ENCODE peak calls at places on chromosomes 3 and 15, in six cellular contexts. M, K, E, T, G and S are unnamed samples.

GRCh38 chr3:194572131-194572789 is 61.0 kb downstream of the TMEM44 start:
- DNase-seq in M (peak; percentile 60), K (no peak), E (no peak), T (peak; percentile 75), G (peak; percentile 88), S (no peak)

GRCh38 chr3:50126287-50127211 is 28.6 kb upstream of the SEMA3F start:
- DNase-seq in M (no peak), K (no peak), E (peak; percentile 73), T (peak; percentile 35), G (no peak), S (no peak)

GRCh38 chr3:179149239-179149887 is 1.2 kb downstream of the PIK3CA start:
- DNase-seq in M (no peak), K (no peak), E (no peak), T (no peak), G (no peak), S (peak; percentile 30)

GRCh38 chr3:17183951-17184550 is 299.3 kb downstream of the PLCL2 start:
- DNase-seq in M (peak; percentile 12), K (no peak), E (no peak), T (peak; percentile 27), G (no peak), S (no peak)

GRCh38 chr3:46665763-46666470 is 27.6 kb downstream of the ALS2CL start:
- DNase-seq in M (no peak), K (no peak), E (peak; percentile 28), T (no peak), G (no peak), S (no peak)

GRCh38 chr3:197365621-197366020 is 67.2 kb upstream of the DLG1 start:
- DNase-seq in M (no peak), K (no peak), E (no peak), T (no peak), G (no peak), S (no peak)

GRCh38 chr15:55782901-55783300 is 39.9 kb upstream of the PRTG start:
- DNase-seq in M (no peak), K (no peak), E (no peak), T (no peak), G (no peak), S (no peak)

GRCh38 chr15:98671060-98672008 is 23.0 kb downstream of the IGF1R start:
- DNase-seq in M (peak; percentile 89), K (no peak), E (no peak), T (no peak), G (no peak), S (no peak)

GRCh38 chr3:184154909-184155643 is at the start of gene DVL3:
- DNase-seq in M (peak; percentile 40), K (no peak), E (peak; percentile 93), T (peak; percentile 93), G (no peak), S (peak; percentile 67)

GRCh38 chr3:184158394-184158793 is 3.2 kb downstream of the DVL3 start:
- DNase-seq in M (no peak), K (no peak), E (peak; percentile 41), T (no peak), G (no peak), S (no peak)

GRCh38 chr3:184156522-184156955 is 1.4 kb downstream of the DVL3 start:
- DNase-seq in M (peak; percentile 46), K (no peak), E (peak; percentile 77), T (peak; percentile 44), G (no peak), S (peak; percentile 23)

GRCh38 chr3:184155644-184156521 is 706 bp downstream of the DVL3 start:
- DNase-seq in M (peak; percentile 55), K (no peak), E (peak; percentile 90), T (peak; percentile 49), G (no peak), S (peak; percentile 24)

GRCh38 chr3:184157206-184157605 is 2.0 kb downstream of the DVL3 start:
- DNase-seq in M (no peak), K (no peak), E (peak; percentile 29), T (peak; percentile 44), G (no peak), S (no peak)
- H3K4me1 ChIP-seq in M (peaks cover 25% of the 10 kb centered on the region), K (peaks cover 70% of the 10 kb centered on the region), E (peaks cover 77% of the 10 kb centered on the region), T (peaks cover 29% of the 10 kb centered on the region), G (peaks cover 66% of the 10 kb centered on the region), S (peaks cover 13% of the 10 kb centered on the region)

DNA sequence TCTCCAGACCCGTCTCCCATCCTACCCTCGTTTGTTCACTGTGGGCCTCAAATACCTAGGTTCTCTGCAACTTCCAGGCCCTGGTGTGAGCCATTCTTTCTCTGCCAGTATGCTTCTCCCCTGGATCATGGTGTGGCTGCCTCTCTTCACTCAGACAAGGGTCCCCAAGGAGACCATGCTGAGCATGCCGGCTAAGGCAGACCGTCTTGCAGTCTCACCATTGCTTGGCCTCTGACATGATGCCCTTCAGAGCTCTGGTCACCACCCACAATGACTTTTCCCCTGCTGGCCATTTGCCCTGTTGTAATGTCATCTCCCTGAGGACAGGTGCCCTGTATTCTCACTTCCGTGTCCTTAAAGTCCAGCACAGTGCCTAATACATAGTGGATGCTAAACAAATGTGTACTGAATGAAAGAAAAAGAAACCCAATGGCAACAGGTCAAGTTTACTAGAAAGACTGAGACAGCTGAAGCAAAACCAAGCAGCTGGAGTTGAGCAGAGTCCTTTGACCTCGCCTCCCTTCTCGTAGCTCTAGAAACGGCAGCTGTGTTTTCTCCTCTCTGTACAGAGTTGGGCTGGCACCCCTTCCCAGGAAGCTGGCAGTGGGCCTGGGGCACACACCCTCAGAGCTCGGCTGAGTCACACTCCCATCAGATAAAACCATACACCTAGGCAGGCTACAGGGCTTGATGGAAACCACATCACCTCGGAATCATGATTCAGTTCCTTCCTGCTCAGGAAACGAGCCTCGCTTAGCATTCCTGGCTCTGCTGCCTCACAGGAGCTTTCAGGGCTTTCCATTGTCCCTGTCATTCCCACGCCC is 8.6 kb downstream of the TLR9 start:
- DNase-seq in M (peak; percentile 96), K (no peak), E (peak; percentile 78), T (no peak), G (no peak), S (peak; percentile 89)
- TF ChIP-seq POLR2AphosphoS5 in M (peak; percentile 99), K (peak; percentile 64), E (peak; percentile 49), T (no peak), G (peak; percentile 55), S (peak; percentile 89)

GRCh38 chr15:74408815-74409214 is 24.9 kb downstream of the SEMA7A start:
- DNase-seq in M (no peak), K (no peak), E (no peak), T (no peak), G (no peak), S (no peak)

GRCh38 chr15:74406992-74407705 is 26.6 kb downstream of the SEMA7A start:
- DNase-seq in M (no peak), K (no peak), E (no peak), T (no peak), G (no peak), S (no peak)

GRCh38 chr15:74406517-74406916 is 27.2 kb downstream of the SEMA7A start:
- DNase-seq in M (no peak), K (no peak), E (no peak), T (no peak), G (no peak), S (no peak)

GRCh38 chr15:74409225-74409624 is 24.5 kb downstream of the SEMA7A start:
- DNase-seq in M (no peak), K (no peak), E (no peak), T (no peak), G (no peak), S (no peak)

DNA sequence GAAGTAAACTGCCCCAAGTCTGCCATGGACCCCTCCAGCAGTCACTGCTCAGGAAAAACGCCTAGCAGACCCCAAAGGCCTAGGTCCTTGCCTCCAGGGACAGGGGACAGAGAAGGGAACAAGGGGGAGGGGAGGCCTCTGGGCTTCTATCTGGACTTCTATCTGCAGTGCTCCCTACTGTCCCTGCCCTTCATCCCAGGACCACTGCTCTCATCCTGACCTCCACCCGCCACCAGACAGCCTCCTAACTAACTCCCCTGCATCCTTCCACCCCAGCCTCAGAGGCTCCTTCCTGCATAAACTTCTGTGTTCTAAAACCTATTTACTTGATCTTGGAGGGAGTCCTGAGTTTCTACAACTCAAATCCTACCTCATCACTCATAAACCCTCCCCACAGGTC is 25.4 kb downstream of the SEMA7A start:
- DNase-seq in M (no peak), K (no peak), E (no peak), T (no peak), G (no peak), S (no peak)
- TF ChIP-seq POLR2A in M (no peak), K (no peak), E (no peak), T (no peak), G (no peak), S (no peak)

DNA sequence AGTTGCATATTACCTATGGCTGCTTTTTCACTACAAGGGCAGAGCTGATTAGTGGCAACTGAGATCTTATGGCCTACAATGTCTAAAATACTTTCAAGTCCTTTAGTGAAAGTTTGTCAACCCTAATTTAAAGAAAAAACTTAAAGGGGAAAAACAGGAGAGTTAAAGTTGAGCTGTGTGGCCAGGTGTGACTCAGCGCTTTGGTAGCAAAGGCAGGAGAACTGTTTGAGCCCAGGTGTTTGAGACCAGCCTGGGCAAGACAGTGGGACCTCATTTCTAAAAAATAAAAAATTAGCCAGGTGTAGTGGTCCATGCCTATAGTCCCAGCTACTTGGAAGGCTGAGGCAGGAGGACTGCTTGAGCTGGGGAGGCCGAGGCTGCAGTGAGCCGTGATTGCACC is 157.4 kb downstream of the TBL1XR1 start:
- DNase-seq in M (no peak), K (no peak), E (no peak), T (no peak), G (no peak), S (no peak)
- H3K4me1 ChIP-seq in M (no peaks in the 10 kb centered on the region), K (peaks cover 35% of the 10 kb centered on the region), E (peaks cover 23% of the 10 kb centered on the region), T (peaks cover 5% of the 10 kb centered on the region), G (peaks cover 22% of the 10 kb centered on the region), S (no peaks in the 10 kb centered on the region)